ENCODE peak calls at places on chromosomes 16 and 17, in seven cellular contexts. O is lower lobe of right lung, B is fibroblast of villous mesenchyme, K is stomach, C is psoas muscle, W is adrenal gland, T is omental fat pad. G is an unnamed sample.

GRCh38 chr16:69077251-69077650 is 28.2 kb upstream of the HAS3 start:
- DNase-seq in O (no peak), B (no peak), K (no peak), C (no peak), W (no peak), T (no peak), G (no peak)

GRCh38 chr16:64933890-64934289 is 188.0 kb downstream of the CDH11 start:
- DNase-seq in O (no peak), B (no peak), K (no peak), C (no peak), W (peak; percentile 50), T (no peak), G (no peak)

GRCh38 chr16:87054856-87055255 is 262.3 kb downstream of the C16orf95 start:
- DNase-seq in O (no peak), B (no peak), K (no peak), C (no peak), W (no peak), T (no peak), G (no peak)

GRCh38 chr17:65442250-65442649 is 119.2 kb downstream of the AXIN2 start:
- DNase-seq in O (no peak), B (no peak), K (no peak), C (no peak), W (no peak), T (no peak), G (no peak)

GRCh38 chr17:74443516-74444296 is 11.8 kb downstream of the GPRC5C start:
- DNase-seq in O (no peak), B (no peak), K (no peak), C (no peak), W (no peak), T (no peak), G (no peak)

GRCh38 chr16:74601131-74601871 is 5.6 kb downstream of the GLG1 start:
- DNase-seq in O (no peak), B (no peak), K (no peak), C (no peak), W (no peak), T (no peak), G (no peak)

GRCh38 chr17:69608808-69609494 is 194.5 kb downstream of the MAP2K6 start:
- DNase-seq in O (no peak), B (peak; percentile 91), K (no peak), C (no peak), W (peak; percentile 74), T (no peak), G (no peak)

GRCh38 chr17:74210191-74211140 is 2.9 kb upstream of the TTYH2 start:
- DNase-seq in O (peak; percentile 75), B (peak; percentile 67), K (peak; percentile 74), C (peak; percentile 84), W (peak; percentile 92), T (no peak), G (no peak)

GRCh38 chr16:69351309-69352027 is at the start of gene TMED6:
- DNase-seq in O (no peak), B (no peak), K (peak; percentile 63), C (no peak), W (no peak), T (no peak), G (no peak)

GRCh38 chr17:58918072-58918471 is 162.4 kb downstream of the PPM1E start:
- DNase-seq in O (no peak), B (no peak), K (no peak), C (no peak), W (no peak), T (no peak), G (no peak)

GRCh38 chr17:50169121-50169764 is 3.4 kb downstream of the SGCA start:
- DNase-seq in O (peak; percentile 54), B (peak; percentile 79), K (no peak), C (peak; percentile 71), W (no peak), T (no peak), G (no peak)

GRCh38 chr16:68013440-68013839 is 2.3 kb downstream of the DPEP2NB start:
- DNase-seq in O (no peak), B (no peak), K (no peak), C (no peak), W (no peak), T (no peak), G (no peak)

GRCh38 chr17:68733241-68734176 is 132.3 kb upstream of the FAM20A start:
- DNase-seq in O (no peak), B (peak; percentile 95), K (peak; percentile 30), C (no peak), W (no peak), T (no peak), G (no peak)

GRCh38 chr16:64136743-64137142 is 985.1 kb downstream of the CDH11 start:
- DNase-seq in O (no peak), B (no peak), K (no peak), C (no peak), W (no peak), T (no peak), G (no peak)

GRCh38 chr17:4174556-4174955 is 31.6 kb downstream of the CYB5D2 start:
- DNase-seq in O (no peak), B (no peak), K (no peak), C (no peak), W (no peak), T (no peak), G (no peak)

GRCh38 chr17:4914009-4914408 is 11.1 kb upstream of the CHRNE start:
- DNase-seq in O (no peak), B (no peak), K (no peak), C (no peak), W (no peak), T (no peak), G (no peak)

GRCh38 chr16:81647527-81647926 is 131.6 kb upstream of the PLCG2 start:
- DNase-seq in O (no peak), B (no peak), K (no peak), C (no peak), W (peak; percentile 67), T (no peak), G (no peak)

GRCh38 chr17:5282639-5283217 is 644 bp downstream of the RABEP1 start:
- DNase-seq in O (peak; percentile 52), B (peak; percentile 29), K (no peak), C (no peak), W (no peak), T (no peak), G (no peak)

GRCh38 chr17:69047368-69048263 is 13.1 kb downstream of the ABCA9 start:
- DNase-seq in O (no peak), B (peak; percentile 94), K (peak; percentile 76), C (peak; percentile 70), W (peak; percentile 92), T (no peak), G (no peak)

GRCh38 chr17:50052241-50052788 is 3.6 kb upstream of the ITGA3 start:
- DNase-seq in O (no peak), B (no peak), K (peak; percentile 37), C (peak; percentile 19), W (no peak), T (no peak), G (no peak)

GRCh38 chr17:41917957-41918391 is 777 bp downstream of the ACLY start:
- DNase-seq in O (peak; percentile 67), B (peak; percentile 41), K (peak; percentile 64), C (peak; percentile 86), W (peak; percentile 73), T (no peak), G (no peak)

GRCh38 chr17:45702666-45703266 is 81.4 kb upstream of the CRHR1 start:
- DNase-seq in O (no peak), B (peak; percentile 33), K (no peak), C (no peak), W (no peak), T (no peak), G (no peak)

GRCh38 chr17:77036841-77037381 is 103.9 kb upstream of the SEC14L1 start:
- DNase-seq in O (no peak), B (no peak), K (peak; percentile 31), C (no peak), W (peak; percentile 57), T (no peak), G (no peak)
- TF ChIP-seq CTCF in O (no peak), B (no peak), K (no peak), C (no peak), W (no peak), T (no peak), G (no peak)

GRCh38 chr16:66524601-66525164 is 25.2 kb downstream of the TK2 start:
- DNase-seq in O (peak; percentile 74), B (no peak), K (no peak), C (no peak), W (no peak), T (no peak), G (no peak)
- TF ChIP-seq CTCF in O (no peak), B (no peak), K (peak; percentile 11), C (no peak), W (peak; percentile 16), T (no peak), G (no peak)

GRCh38 chr16:50464325-50465290 is 83.6 kb upstream of the NKD1 start:
- DNase-seq in O (no peak), B (no peak), K (no peak), C (no peak), W (no peak), T (no peak), G (no peak)
- TF ChIP-seq CTCF in O (no peak), B (no peak), K (no peak), C (no peak), W (no peak), T (no peak), G (peak; percentile 60)

GRCh38 chr17:12667299-12667958 is 1.7 kb downstream of the MYOCD start:
- DNase-seq in O (no peak), B (peak; percentile 75), K (no peak), C (no peak), W (no peak), T (no peak), G (no peak)
- TF ChIP-seq CTCF in O (peak; percentile 28), B (peak; percentile 73), K (peak; percentile 43), C (peak; percentile 25), W (no peak), T (no peak), G (peak; percentile 69)

GRCh38 chr17:38762231-38762630 is 9.7 kb downstream of the PSMB3 start:
- DNase-seq in O (no peak), B (no peak), K (no peak), C (no peak), W (no peak), T (no peak), G (no peak)

GRCh38 chr17:38766341-38766740 is 13.8 kb downstream of the PSMB3 start:
- DNase-seq in O (no peak), B (no peak), K (no peak), C (no peak), W (no peak), T (no peak), G (no peak)

GRCh38 chr17:38761612-38762011 is 9.1 kb downstream of the PSMB3 start:
- DNase-seq in O (no peak), B (peak; percentile 33), K (no peak), C (no peak), W (no peak), T (no peak), G (no peak)
- TF ChIP-seq CTCF in O (peak; percentile 26), B (peak; percentile 47), K (no peak), C (no peak), W (peak; percentile 31), T (no peak), G (peak; percentile 62)

G was measured in type B pancreatic cell.